ENCODE peak calls at places on chromosomes 4 and X, in six cellular contexts. R is lower leg skin, J is fibroblast of the aortic adventitia, M is A549, L is dorsolateral prefrontal cortex, B is endodermal cell. N is an unnamed sample.
A peak's percentile ranks its signal among the peaks of the same experiment; 100 is the strongest.

GRCh38 chrX:104695593-104695992 is 129.6 kb downstream of the IL1RAPL2 start:
- DNase-seq in M (no peak), R (no peak), J (no peak), B (no peak), L (no peak), N (no peak)

GRCh38 chr4:169815606-169816005 is 57.9 kb upstream of the HPF1 start:
- DNase-seq in M (peak; percentile 38), B (no peak), L (no peak), R (no peak), J (no peak), N (peak; percentile 26)

GRCh38 chrX:75746891-75747639 is 38.0 kb downstream of the MAGEE2 start:
- DNase-seq in L (no peak), J (peak; percentile 2), M (peak; percentile 4), B (peak; percentile 70), R (no peak), N (peak; percentile 37)

GRCh38 chr4:24856586-24856985 is 56.3 kb downstream of the CCDC149 start:
- DNase-seq in R (no peak), B (peak; percentile 55), L (no peak), J (peak; percentile 62), M (no peak), N (peak; percentile 72)

GRCh38 chr4:171812377-171813194 is 618 bp upstream of the GALNTL6 start:
- DNase-seq in J (no peak), L (peak; percentile 34), M (no peak), B (peak; percentile 78), R (no peak), N (peak; percentile 28)

GRCh38 chr4:156999175-156999517 is 27.5 kb upstream of the PDGFC start:
- DNase-seq in B (peak; percentile 62), M (peak; percentile 27), R (no peak), L (no peak), J (peak; percentile 100), N (peak; percentile 97)

GRCh38 chrX:120768681-120769080 is 107.0 kb downstream of the CT47B1 start:
- DNase-seq in B (no peak), J (peak; percentile 49), L (no peak), M (no peak), R (no peak), N (peak; percentile 53)

GRCh38 chr4:173793937-173794510 is 264.0 kb upstream of the HAND2 start:
- DNase-seq in R (no peak), J (peak; percentile 22), B (no peak), L (no peak), M (no peak), N (peak; percentile 3)

GRCh38 chr4:7693711-7694110 is 245.9 kb downstream of the AFAP1 start:
- DNase-seq in B (no peak), R (no peak), L (no peak), M (no peak), J (no peak), N (no peak)

GRCh38 chr4:184972996-184973395 is 45.3 kb upstream of the HELT start:
- DNase-seq in R (peak; percentile 39), B (no peak), J (no peak), L (no peak), M (no peak), N (no peak)

GRCh38 chr4:75545526-75545925 is 10.3 kb upstream of the ODAPH start:
- DNase-seq in L (no peak), B (no peak), R (no peak), M (no peak), J (no peak), N (peak; percentile 28)

GRCh38 chr4:183424109-183424751 is 20.2 kb upstream of the CDKN2AIP start:
- DNase-seq in L (no peak), M (no peak), R (peak; percentile 60), B (no peak), J (no peak), N (no peak)

GRCh38 chr4:183362916-183363542 is 40.8 kb upstream of the CLDN24 start:
- DNase-seq in R (no peak), M (no peak), J (peak; percentile 16), L (no peak), B (peak; percentile 70), N (peak; percentile 42)

GRCh38 chrX:42955349-42955748 is 177.4 kb upstream of the PPP1R2C start:
- DNase-seq in J (no peak), B (no peak), R (no peak), M (no peak), L (no peak), N (no peak)

GRCh38 chr4:4759233-4759632 is 100.2 kb upstream of the MSX1 start:
- DNase-seq in R (no peak), M (no peak), B (no peak), L (no peak), J (no peak), N (no peak)

GRCh38 chr4:164012396-164013027 is 518.0 kb downstream of the TMA16 start:
- DNase-seq in R (no peak), J (no peak), M (no peak), B (peak; percentile 86), L (no peak), N (no peak)

GRCh38 chrX:134601240-134601639 is 57.0 kb downstream of the PLAC1 start:
- DNase-seq in R (no peak), B (no peak), L (no peak), M (no peak), J (peak; percentile 45), N (peak; percentile 58)

GRCh38 chr4:147837435-147837834 is 105.5 kb downstream of the ARHGAP10 start:
- DNase-seq in M (peak; percentile 27), R (no peak), J (no peak), B (no peak), L (no peak), N (no peak)
- TF ChIP-seq CTCF in M (no peak), R (no peak), J (peak; percentile 20), B (peak; percentile 52), L (no peak), N (no peak)

DNA sequence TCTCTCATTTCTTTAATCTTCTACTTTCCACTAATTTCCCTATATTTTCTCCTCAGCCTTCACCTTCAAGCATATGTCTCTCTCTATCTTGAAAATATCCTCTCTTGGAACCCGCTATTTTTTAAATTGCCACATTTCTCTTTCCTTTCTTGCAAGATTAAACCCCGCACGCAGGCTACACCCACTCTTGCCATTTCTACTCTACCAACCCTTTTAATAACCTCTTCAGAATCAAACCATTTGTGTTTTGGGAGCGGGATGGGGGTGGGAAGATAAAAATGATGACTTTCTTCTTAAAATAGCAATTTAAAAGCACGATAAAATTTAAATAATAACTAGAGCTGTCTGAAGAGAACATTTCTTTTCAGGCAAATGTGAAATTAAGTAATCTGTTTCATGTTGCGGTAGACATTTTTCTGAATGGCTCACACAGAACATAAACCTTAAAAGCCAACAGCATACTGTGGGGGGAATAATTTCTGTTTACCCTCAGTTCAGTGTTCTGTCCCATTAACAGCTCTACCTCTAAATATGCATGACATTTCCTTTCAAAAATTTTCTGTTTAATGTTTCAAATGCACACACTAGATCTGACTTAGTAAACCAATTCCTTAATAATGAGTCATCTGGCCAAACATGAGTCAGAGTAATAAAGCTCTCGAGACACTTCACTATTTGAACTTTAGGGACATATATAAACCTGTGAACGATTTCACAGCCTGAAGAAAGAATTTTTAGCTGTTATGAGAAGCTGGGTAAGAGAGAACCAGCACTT is 20.5 kb downstream of the ARSJ start:
- DNase-seq in L (no peak), R (no peak), M (peak; percentile 14), B (no peak), J (peak; percentile 90), N (peak; percentile 93)
- H3K4me3 ChIP-seq in L (no peak overlapping the region), R (no peak overlapping the region), M (peak overlapping the region; percentile 28), B (no peak overlapping the region), J (peak overlapping the region; percentile 15), N (no peak overlapping the region)

DNA sequence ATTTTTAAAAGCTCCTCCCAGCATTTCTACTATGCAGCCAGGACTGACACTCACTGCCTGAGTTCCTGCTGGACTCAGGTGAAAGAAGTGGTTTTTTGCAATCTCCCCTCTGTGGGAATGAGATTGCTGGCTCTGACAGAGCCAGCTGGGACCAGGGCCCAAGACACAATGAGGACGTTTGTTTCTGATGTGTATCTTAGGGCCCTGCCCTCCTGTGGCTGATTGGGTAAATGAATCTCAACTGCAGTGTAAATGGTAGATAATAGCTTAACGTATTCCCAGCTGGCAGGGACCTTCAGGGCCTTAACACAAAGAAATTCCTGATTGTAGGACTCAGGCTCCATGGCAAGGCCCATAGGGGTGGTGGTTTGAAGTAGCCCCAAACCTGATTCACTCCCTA is 85.8 kb upstream of the PRPS1 start:
- DNase-seq in R (no peak), J (peak; percentile 50), M (no peak), B (peak; percentile 85), L (no peak), N (peak; percentile 37)
- TF ChIP-seq CTCF in R (no peak), J (peak; percentile 27), M (no peak), B (peak; percentile 63), L (peak; percentile 40), N (peak; percentile 9)

GRCh38 chrX:131764224-131764623 is 220.3 kb downstream of the OR13H1 start:
- DNase-seq in M (no peak), R (no peak), L (no peak), J (peak; percentile 19), B (no peak), N (no peak)
- H3K4me3 ChIP-seq in M (peak overlapping the region; percentile 40), R (no peak overlapping the region), L (peak overlapping the region; percentile 62), J (peak overlapping the region; percentile 55), B (no peak overlapping the region), N (no peak overlapping the region)

GRCh38 chr4:103498161-103499070 is 221.4 kb downstream of the TACR3 start:
- DNase-seq in J (peak; percentile 89), L (no peak), R (no peak), B (no peak), M (no peak), N (peak; percentile 60)

GRCh38 chr4:103493450-103494159 is 226.2 kb downstream of the TACR3 start:
- DNase-seq in R (no peak), L (no peak), J (no peak), M (no peak), B (no peak), N (no peak)

GRCh38 chr4:103496800-103497199 is 223.0 kb downstream of the TACR3 start:
- DNase-seq in L (no peak), R (no peak), M (no peak), J (no peak), B (no peak), N (no peak)

GRCh38 chr4:103497692-103498091 is 222.1 kb downstream of the TACR3 start:
- DNase-seq in M (no peak), J (peak; percentile 2), L (no peak), B (no peak), R (no peak), N (no peak)

DNA sequence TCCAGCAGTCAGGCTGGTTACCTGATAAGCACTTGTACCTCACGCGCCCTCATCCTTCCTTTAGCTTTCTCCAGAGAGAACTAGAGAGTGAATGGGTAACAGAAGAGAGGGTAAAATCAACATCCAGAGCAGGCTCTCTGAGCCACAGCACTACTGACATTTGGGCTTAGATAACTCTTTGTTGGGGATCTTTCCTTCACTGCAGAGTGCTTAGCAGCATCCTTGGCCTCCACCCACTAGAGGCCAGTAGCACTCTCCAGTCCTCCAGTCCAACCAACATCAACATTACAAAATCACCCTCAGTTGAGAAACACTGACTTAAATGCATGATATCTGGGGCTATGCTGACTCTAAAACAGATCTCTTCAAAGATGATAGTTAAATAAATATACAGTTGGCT is 220.7 kb downstream of the TACR3 start:
- DNase-seq in R (no peak), B (no peak), L (no peak), J (no peak), M (no peak), N (peak; percentile 14)
- TF ChIP-seq CTCF in R (no peak), B (peak; percentile 56), L (no peak), J (peak; percentile 45), M (no peak), N (peak; percentile 37)

GRCh38 chr4:187478292-187479205 is 517.0 kb upstream of the ZFP42 start:
- DNase-seq in R (peak; percentile 14), B (no peak), J (peak; percentile 9), L (no peak), M (no peak), N (peak; percentile 85)
- H3K4me3 ChIP-seq in R (no peak overlapping the region), B (no peak overlapping the region), J (no peak overlapping the region), L (no peak overlapping the region), M (no peak overlapping the region), N (no peak overlapping the region)

N was measured in foreskin fibroblast.